ENCODE peak calls at places on chromosomes 5 and 9, in nine cellular contexts. M is psoas muscle; B is GM23338; Z is CD8-positive, alpha-beta T cell; A is upper lobe of right lung; P is CD8-positive, alpha-beta memory T cell; C is lower lobe of right lung; W is right atrium auricular region; Q is stomach. Y is an unnamed sample.

GRCh38 chr5:21680196-21680595 is 1172.9 kb downstream of the CDH12 start:
- DNase-seq in M (no peak), B (no peak), Z (no peak), A (no peak), P (no peak), C (no peak), W (no peak), Q (no peak), Y (peak; percentile 39)

GRCh38 chr5:675876-676698 is 17.1 kb downstream of the TPPP start:
- DNase-seq in M (peak; percentile 15), B (no peak), Z (no peak), A (peak; percentile 50), P (no peak), C (peak; percentile 47), W (no peak), Q (peak; percentile 23), Y (no peak)

GRCh38 chr5:34051374-34051980 is 8.5 kb upstream of the C1QTNF3 start:
- DNase-seq in M (no peak), B (no peak), Z (no peak), A (no peak), P (no peak), C (no peak), W (no peak), Q (no peak), Y (no peak)

GRCh38 chr9:106816524-106816923 is 46.4 kb upstream of the ZNF462 start:
- DNase-seq in M (no peak), B (no peak), Z (no peak), A (no peak), P (no peak), C (no peak), W (no peak), Q (no peak), Y (no peak)

GRCh38 chr9:3023449-3023848 is 179.6 kb upstream of the PUM3 start:
- DNase-seq in M (no peak), B (no peak), Z (no peak), A (no peak), P (no peak), C (no peak), W (no peak), Q (no peak), Y (no peak)

GRCh38 chr9:72554221-72554641 is 32.8 kb downstream of the TMC1 start:
- DNase-seq in M (no peak), B (no peak), Z (no peak), A (no peak), P (no peak), C (no peak), W (no peak), Q (no peak), Y (peak; percentile 52)

GRCh38 chr9:13904311-13904710 is 409.6 kb downstream of the NFIB start:
- DNase-seq in M (no peak), B (no peak), Z (no peak), A (no peak), P (no peak), C (no peak), W (no peak), Q (no peak), Y (no peak)

GRCh38 chr9:121057821-121058220 is 7.7 kb upstream of the C5 start:
- DNase-seq in M (no peak), B (no peak), Z (no peak), A (no peak), P (no peak), C (no peak), W (no peak), Q (no peak), Y (no peak)

GRCh38 chr5:92086059-92086811 is 703.1 kb upstream of the ARRDC3 start:
- DNase-seq in M (no peak), B (no peak), Z (no peak), A (no peak), P (no peak), C (no peak), W (no peak), Q (no peak), Y (no peak)

GRCh38 chr5:175689147-175689991 is 31.5 kb downstream of the HRH2 start:
- DNase-seq in M (peak; percentile 64), B (no peak), Z (no peak), A (peak; percentile 62), P (no peak), C (no peak), W (peak; percentile 81), Q (no peak), Y (peak; percentile 3)

GRCh38 chr9:128120061-128120740 is 7.3 kb downstream of the PTGES2 start:
- DNase-seq in M (peak; percentile 48), B (no peak), Z (no peak), A (no peak), P (no peak), C (peak; percentile 37), W (no peak), Q (peak; percentile 17), Y (no peak)

GRCh38 chr5:33375900-33376299 is 64.9 kb upstream of the TARS1 start:
- DNase-seq in M (no peak), B (no peak), Z (no peak), A (no peak), P (no peak), C (no peak), W (no peak), Q (no peak), Y (no peak)

GRCh38 chr5:106843812-106844416 is 826.8 kb downstream of the EFNA5 start:
- DNase-seq in M (no peak), B (peak; percentile 60), Z (no peak), A (no peak), P (no peak), C (no peak), W (no peak), Q (no peak), Y (peak; percentile 34)

GRCh38 chr9:132804576-132805295 is 73.3 kb downstream of the AK8 start:
- DNase-seq in M (no peak), B (no peak), Z (no peak), A (no peak), P (peak; percentile 32), C (no peak), W (peak; percentile 23), Q (no peak), Y (no peak)

GRCh38 chr5:157672976-157673375 is 1.6 kb downstream of the C5orf52 start:
- DNase-seq in M (no peak), B (no peak), Z (no peak), A (no peak), P (no peak), C (no peak), W (peak; percentile 43), Q (no peak), Y (no peak)

GRCh38 chr5:179344301-179345178 is 721 bp downstream of the ADAMTS2 start:
- DNase-seq in M (no peak), B (peak; percentile 39), Z (no peak), A (no peak), P (no peak), C (peak; percentile 32), W (no peak), Q (no peak), Y (no peak)

GRCh38 chr5:179343902-179344300 is 1.4 kb downstream of the ADAMTS2 start:
- DNase-seq in M (no peak), B (peak; percentile 90), Z (no peak), A (no peak), P (no peak), C (no peak), W (no peak), Q (no peak), Y (peak; percentile 27)

GRCh38 chr5:179342577-179342976 is 2.7 kb downstream of the ADAMTS2 start:
- DNase-seq in M (no peak), B (peak; percentile 58), Z (no peak), A (no peak), P (no peak), C (peak; percentile 39), W (no peak), Q (no peak), Y (peak; percentile 48)

GRCh38 chr5:179345179-179345428 is 157 bp downstream of the ADAMTS2 start:
- DNase-seq in M (no peak), B (no peak), Z (no peak), A (no peak), P (no peak), C (no peak), W (no peak), Q (no peak), Y (no peak)

GRCh38 chr5:179343021-179343781 is 2.1 kb downstream of the ADAMTS2 start:
- DNase-seq in M (no peak), B (peak; percentile 47), Z (no peak), A (no peak), P (no peak), C (peak; percentile 35), W (no peak), Q (no peak), Y (no peak)
- H3K4me3 ChIP-seq in M (peak overlapping the region; percentile 73), B (peak overlapping the region; percentile 83), Z (no peak overlapping the region), A (peak overlapping the region; percentile 57), P (no peak overlapping the region), C (peak overlapping the region; percentile 61), W (peak overlapping the region; percentile 67), Q (peak overlapping the region; percentile 61), Y (peak overlapping the region; percentile 63)

GRCh38 chr5:95733100-95733499 is 2.0 kb downstream of the RHOBTB3 start:
- DNase-seq in M (no peak), B (no peak), Z (no peak), A (no peak), P (no peak), C (no peak), W (no peak), Q (no peak), Y (no peak)

GRCh38 chr5:95734156-95734555 is 3.0 kb downstream of the RHOBTB3 start:
- DNase-seq in M (no peak), B (no peak), Z (no peak), A (no peak), P (no peak), C (no peak), W (no peak), Q (no peak), Y (no peak)

GRCh38 chr5:95734916-95735315 is 3.8 kb downstream of the RHOBTB3 start:
- DNase-seq in M (no peak), B (no peak), Z (no peak), A (no peak), P (no peak), C (no peak), W (no peak), Q (no peak), Y (no peak)

GRCh38 chr5:95738069-95738468 is 6.9 kb downstream of the RHOBTB3 start:
- DNase-seq in M (no peak), B (no peak), Z (no peak), A (no peak), P (no peak), C (no peak), W (no peak), Q (no peak), Y (peak; percentile 31)

GRCh38 chr5:95735436-95735835 is 4.3 kb downstream of the RHOBTB3 start:
- DNase-seq in M (no peak), B (no peak), Z (no peak), A (no peak), P (no peak), C (no peak), W (no peak), Q (no peak), Y (no peak)
- H3K27ac ChIP-seq in M (peak overlapping the region; percentile 94), B (no peak overlapping the region), Z (no peak overlapping the region), A (no peak overlapping the region), P (no peak overlapping the region), C (no peak overlapping the region), W (peak overlapping the region; percentile 94), Q (peak overlapping the region; percentile 71), Y (no peak overlapping the region)

GRCh38 chr5:150530992-150531588 is 23.2 kb downstream of the NDST1 start:
- DNase-seq in M (no peak), B (no peak), Z (no peak), A (no peak), P (no peak), C (no peak), W (no peak), Q (no peak), Y (no peak)
- H3K36me3 ChIP-seq in M (peaks cover 73% of the 10 kb centered on the region), B (peaks cover 4% of the 10 kb centered on the region), Z (no peaks in the 10 kb centered on the region), A (peaks cover 67% of the 10 kb centered on the region), P (no peaks in the 10 kb centered on the region), C (peaks cover 92% of the 10 kb centered on the region), W (peaks cover 44% of the 10 kb centered on the region), Q (peaks cover 55% of the 10 kb centered on the region), Y (peaks cover 51% of the 10 kb centered on the region)

GRCh38 chr9:134455537-134455936 is 129.3 kb downstream of the RXRA start:
- DNase-seq in M (no peak), B (no peak), Z (no peak), A (no peak), P (no peak), C (no peak), W (no peak), Q (no peak), Y (no peak)
- H3K4me3 ChIP-seq in M (peak overlapping the region; percentile 53), B (no peak overlapping the region), Z (peak overlapping the region; percentile 60), A (peak overlapping the region; percentile 49), P (peak overlapping the region; percentile 67), C (peak overlapping the region; percentile 51), W (peak overlapping the region; percentile 42), Q (peak overlapping the region; percentile 32), Y (no peak overlapping the region)

Y was measured in brain microvascular endothelial cell.